ENCODE peak calls at places on chromosome 9, in eight cellular contexts. D is stimulated activated naive CD4-positive, alpha-beta T cell treated with Interleukin-2 at 50 U/mL for 16 hours; I is activated naive CD8-positive, alpha-beta T cell treated with anti-CD3 and anti-CD28 coated beads, Interleukin-2, amount 50 U/mL, for 16 hours; T is A172; N is NCI-H460; L is stimulated activated CD4-positive, alpha-beta T cell treated with anti-CD3 and anti-CD28 coated beads, Interleukin-12 subunit alpha, Interleukin-12 subunit beta, amount 100 ng/mL, for 48 hours; X is iris pigment epithelial cell; O is cardiac fibroblast. Z is an unnamed sample.

GRCh38 chr9:98942906-98943681 is 613 bp upstream of the COL15A1 start:
- DNase-seq in D (no peak), I (no peak), T (no peak), N (no peak), L (no peak), X (no peak), O (no peak), Z (no peak)

GRCh38 chr9:28539432-28539831 is 966.2 kb upstream of the C9orf72 start:
- DNase-seq in D (no peak), I (no peak), T (no peak), N (no peak), L (no peak), X (no peak), O (no peak), Z (no peak)

GRCh38 chr9:124013263-124014211 is 2.0 kb downstream of the LHX2 start:
- DNase-seq in D (no peak), I (no peak), T (no peak), N (no peak), L (no peak), X (no peak), O (no peak), Z (peak)

GRCh38 chr9:86563959-86564358 is 209.7 kb upstream of the TUT7 start:
- DNase-seq in D (no peak), I (no peak), T (no peak), N (no peak), L (no peak), X (no peak), O (peak), Z (no peak)

GRCh38 chr9:130893250-130894101 is 3.1 kb downstream of the QRFP start:
- DNase-seq in D (no peak), I (no peak), T (no peak), N (peak), L (no peak), X (no peak), O (no peak), Z (peak)

GRCh38 chr9:134551657-134552348 is 89.8 kb upstream of the COL5A1 start:
- DNase-seq in D (no peak), I (no peak), T (peak), N (no peak), L (no peak), X (peak), O (peak), Z (peak)

GRCh38 chr9:72158680-72159079 is 9.4 kb downstream of the GDA start:
- DNase-seq in D (no peak), I (no peak), T (no peak), N (no peak), L (no peak), X (no peak), O (no peak), Z (no peak)

GRCh38 chr9:110650991-110651411 is 17.6 kb upstream of the MUSK start:
- DNase-seq in D (no peak), I (no peak), T (peak), N (no peak), L (no peak), X (peak), O (peak), Z (no peak)

GRCh38 chr9:120610975-120611689 is 31.2 kb upstream of the CDK5RAP2 start:
- DNase-seq in D (no peak), I (no peak), T (peak), N (no peak), L (no peak), X (peak), O (peak), Z (no peak)

GRCh38 chr9:13437898-13438297 is 158.4 kb upstream of the MPDZ start:
- DNase-seq in D (no peak), I (no peak), T (no peak), N (no peak), L (no peak), X (no peak), O (no peak), Z (no peak)

GRCh38 chr9:86783884-86784283 is 163.4 kb downstream of the GAS1 start:
- DNase-seq in D (no peak), I (no peak), T (no peak), N (no peak), L (no peak), X (peak), O (peak), Z (no peak)

GRCh38 chr9:100641166-100641565 is 63.3 kb downstream of the CAVIN4 start:
- DNase-seq in D (no peak), I (no peak), T (no peak), N (no peak), L (no peak), X (no peak), O (no peak), Z (no peak)

GRCh38 chr9:86902606-86903460 is 44.5 kb downstream of the GAS1 start:
- DNase-seq in D (no peak), I (no peak), T (no peak), N (no peak), L (no peak), X (no peak), O (no peak), Z (no peak)

GRCh38 chr9:89461302-89461701 is 36.6 kb downstream of the SEMA4D start:
- DNase-seq in D (peak), I (no peak), T (peak), N (no peak), L (no peak), X (peak), O (peak), Z (no peak)

GRCh38 chr9:121447341-121447834 is 52.3 kb downstream of the GGTA1 start:
- DNase-seq in D (no peak), I (no peak), T (peak), N (no peak), L (no peak), X (peak), O (peak), Z (no peak)

GRCh38 chr9:18906656-18907395 is 126.2 kb downstream of the SAXO1 start:
- DNase-seq in D (no peak), I (no peak), T (peak), N (no peak), L (no peak), X (peak), O (peak), Z (no peak)

GRCh38 chr9:106752581-106752980 is 110.4 kb upstream of the ZNF462 start:
- DNase-seq in D (no peak), I (no peak), T (peak), N (no peak), L (no peak), X (peak), O (no peak), Z (no peak)

GRCh38 chr9:123225374-123225813 is 43.0 kb downstream of the STRBP start:
- DNase-seq in D (peak), I (peak), T (peak), N (peak), L (peak), X (peak), O (peak), Z (no peak)

GRCh38 chr9:84669293-84670105 is at the start of gene NTRK2:
- DNase-seq in D (no peak), I (no peak), T (no peak), N (no peak), L (no peak), X (peak), O (peak), Z (peak)

GRCh38 chr9:135085830-135086546 is 1.5 kb upstream of the OLFM1 start:
- DNase-seq in D (no peak), I (no peak), T (peak), N (peak), L (peak), X (peak), O (peak), Z (peak)

GRCh38 chr9:31908891-31909480 is 475.5 kb upstream of the ACO1 start:
- DNase-seq in D (no peak), I (no peak), T (peak), N (no peak), L (no peak), X (no peak), O (no peak), Z (no peak)

GRCh38 chr9:133890583-133890982 is 101.5 kb downstream of the VAV2 start:
- DNase-seq in D (no peak), I (no peak), T (no peak), N (no peak), L (no peak), X (no peak), O (no peak), Z (no peak)

GRCh38 chr9:113343732-113344231 is 3.7 kb upstream of the WDR31 start:
- DNase-seq in D (no peak), I (no peak), T (peak), N (no peak), L (no peak), X (peak), O (peak), Z (no peak)